ENCODE peak calls at places on chromosome 4, in four cellular contexts. W is colonic mucosa, V is HCT116, I is glutamatergic neuron. L is an unnamed sample.

GRCh38 chr4:147768113-147768512 is 36.2 kb downstream of the ARHGAP10 start:
- DNase-seq in W (no peak), V (no peak), I (no peak), L (no peak)

GRCh38 chr4:48680848-48681568 is 99.1 kb downstream of the FRYL start:
- DNase-seq in W (peak; percentile 67), V (no peak), I (no peak), L (no peak)

GRCh38 chr4:71151054-71151453 is 157.6 kb downstream of the DCK start:
- DNase-seq in W (no peak), V (no peak), I (no peak), L (no peak)

GRCh38 chr4:137474711-137475301 is 57.5 kb downstream of the PCDH18 start:
- DNase-seq in W (no peak), V (no peak), I (no peak), L (no peak)

GRCh38 chr4:42615131-42615776 is 41.7 kb downstream of the ATP8A1 start:
- DNase-seq in W (no peak), V (no peak), I (no peak), L (no peak)

GRCh38 chr4:56466910-56467283 is 520 bp upstream of the SRP72 start:
- DNase-seq in W (no peak), V (no peak), I (no peak), L (no peak)

GRCh38 chr4:39410415-39410814 is 3.7 kb downstream of the KLB start:
- DNase-seq in W (no peak), V (no peak), I (no peak), L (no peak)

GRCh38 chr4:2083116-2083825 is 24.1 kb downstream of the NAT8L start:
- DNase-seq in W (peak; percentile 6), V (no peak), I (no peak), L (peak; percentile 27)

GRCh38 chr4:40200881-40201797 is 4.3 kb downstream of the RHOH start:
- DNase-seq in W (no peak), V (no peak), I (no peak), L (no peak)

GRCh38 chr4:825969-826330 is at the start of gene CPLX1:
- DNase-seq in W (no peak), V (no peak), I (peak; percentile 82), L (no peak)

GRCh38 chr4:83248486-83248885 is 36.1 kb downstream of the COQ2 start:
- DNase-seq in W (peak; percentile 82), V (no peak), I (no peak), L (no peak)

GRCh38 chr4:147707892-147708672 is 23.8 kb upstream of the ARHGAP10 start:
- DNase-seq in W (peak; percentile 49), V (peak; percentile 66), I (peak; percentile 46), L (no peak)

GRCh38 chr4:159069922-159070321 is 33.0 kb upstream of the RAPGEF2 start:
- DNase-seq in W (no peak), V (no peak), I (no peak), L (no peak)

GRCh38 chr4:54229631-54230478 is 762 bp downstream of the PDGFRA start:
- DNase-seq in W (no peak), V (no peak), I (peak; percentile 66), L (no peak)

GRCh38 chr4:69738872-69739271 is 21.5 kb downstream of the SULT1B1 start:
- DNase-seq in W (no peak), V (no peak), I (no peak), L (no peak)

GRCh38 chr4:126627255-126627654 is 1005.5 kb upstream of the INTU start:
- DNase-seq in W (no peak), V (peak; percentile 8), I (peak; percentile 22), L (no peak)

GRCh38 chr4:38334791-38335190 is 329.2 kb upstream of the KLF3 start:
- DNase-seq in W (no peak), V (no peak), I (no peak), L (no peak)

DNA sequence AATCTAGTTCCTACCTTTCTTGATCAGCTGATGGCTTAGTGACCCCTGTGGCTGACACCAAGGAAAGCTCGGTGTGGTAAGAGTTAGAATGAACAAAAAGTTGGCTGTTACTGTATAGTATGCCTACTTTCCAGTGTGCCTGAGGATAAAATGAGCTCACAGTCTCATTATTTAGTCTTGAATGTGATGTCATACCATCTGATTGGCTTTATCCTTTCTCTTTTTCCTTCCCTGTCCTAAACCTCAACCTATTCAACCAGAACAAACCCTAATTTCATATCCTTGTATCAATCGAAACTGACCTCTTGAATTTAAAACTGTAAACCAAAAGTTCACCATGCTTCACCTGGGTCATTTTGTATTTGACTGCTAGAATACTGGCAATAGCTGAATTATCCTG is 156.4 kb downstream of the PPARGC1A start:
- DNase-seq in W (no peak), V (no peak), I (no peak), L (no peak)
- TF ChIP-seq CTCF in W (no peak), V (no peak), I (no peak), L (no peak)

GRCh38 chr4:140743194-140743931 is 12.8 kb downstream of the TBC1D9 start:
- DNase-seq in W (no peak), V (no peak), I (no peak), L (no peak)
- TF ChIP-seq CTCF in W (peak; percentile 23), V (peak; percentile 35), I (no peak), L (peak; percentile 66)

DNA sequence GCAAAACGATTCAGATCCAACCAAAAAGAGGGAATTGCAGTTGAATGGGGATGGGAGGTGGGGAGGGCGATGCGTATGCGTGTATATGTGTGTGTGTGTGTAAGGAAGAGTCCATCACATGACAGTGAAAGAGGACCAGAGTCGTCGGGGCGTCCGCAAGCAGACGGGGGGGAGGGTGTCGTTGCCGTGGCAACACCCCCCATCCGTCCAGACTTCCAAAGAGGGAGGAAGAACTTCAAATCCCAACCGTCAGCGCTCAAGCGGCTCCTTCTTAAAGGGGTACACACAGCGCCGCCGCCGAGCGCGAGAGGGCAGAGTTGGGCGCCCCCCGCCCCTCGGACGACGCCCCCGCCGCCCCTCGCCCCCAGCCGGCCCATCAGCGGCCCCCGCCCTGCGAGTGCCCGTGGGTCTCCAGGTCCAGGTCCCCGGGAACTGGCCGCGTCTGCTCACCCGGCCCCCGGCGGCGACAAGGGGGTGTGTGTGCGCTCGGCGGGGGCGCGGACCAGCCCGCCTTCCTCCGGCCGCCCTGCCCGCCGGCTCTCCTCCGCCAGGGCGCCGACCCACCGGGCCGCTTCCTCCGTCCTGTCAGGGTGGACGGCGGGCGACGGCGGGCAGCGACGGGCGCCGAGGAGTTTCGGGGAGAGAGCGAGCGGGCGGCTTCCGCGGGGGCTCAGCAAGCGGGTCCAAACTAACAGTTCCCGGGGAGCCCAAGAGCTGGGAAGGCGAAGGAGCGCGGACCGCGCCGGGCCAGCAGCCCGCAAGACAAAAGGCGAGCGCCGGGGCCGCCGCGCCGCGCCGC is 685 bp downstream of the LCORL start:
- DNase-seq in W (peak; percentile 73), V (peak; percentile 45), I (peak; percentile 77), L (peak; percentile 91)
- TF ChIP-seq CTCF in W (no peak), V (no peak), I (no peak), L (peak; percentile 45)

GRCh38 chr4:6076391-6076790 is 58.2 kb upstream of the C4orf50 start:
- DNase-seq in W (no peak), V (no peak), I (no peak), L (no peak)
- TF ChIP-seq CTCF in W (no peak), V (peak; percentile 68), I (peak; percentile 27), L (peak; percentile 31)

GRCh38 chr4:14237911-14238310 is 610.4 kb upstream of the BOD1L1 start:
- DNase-seq in W (no peak), V (no peak), I (no peak), L (no peak)
- TF ChIP-seq CTCF in W (no peak), V (no peak), I (no peak), L (no peak)

GRCh38 chr4:74830928-74831327 is 36.6 kb upstream of the BTC start:
- DNase-seq in W (no peak), V (no peak), I (no peak), L (no peak)
- TF ChIP-seq CTCF in W (no peak), V (peak; percentile 42), I (no peak), L (peak; percentile 52)

DNA sequence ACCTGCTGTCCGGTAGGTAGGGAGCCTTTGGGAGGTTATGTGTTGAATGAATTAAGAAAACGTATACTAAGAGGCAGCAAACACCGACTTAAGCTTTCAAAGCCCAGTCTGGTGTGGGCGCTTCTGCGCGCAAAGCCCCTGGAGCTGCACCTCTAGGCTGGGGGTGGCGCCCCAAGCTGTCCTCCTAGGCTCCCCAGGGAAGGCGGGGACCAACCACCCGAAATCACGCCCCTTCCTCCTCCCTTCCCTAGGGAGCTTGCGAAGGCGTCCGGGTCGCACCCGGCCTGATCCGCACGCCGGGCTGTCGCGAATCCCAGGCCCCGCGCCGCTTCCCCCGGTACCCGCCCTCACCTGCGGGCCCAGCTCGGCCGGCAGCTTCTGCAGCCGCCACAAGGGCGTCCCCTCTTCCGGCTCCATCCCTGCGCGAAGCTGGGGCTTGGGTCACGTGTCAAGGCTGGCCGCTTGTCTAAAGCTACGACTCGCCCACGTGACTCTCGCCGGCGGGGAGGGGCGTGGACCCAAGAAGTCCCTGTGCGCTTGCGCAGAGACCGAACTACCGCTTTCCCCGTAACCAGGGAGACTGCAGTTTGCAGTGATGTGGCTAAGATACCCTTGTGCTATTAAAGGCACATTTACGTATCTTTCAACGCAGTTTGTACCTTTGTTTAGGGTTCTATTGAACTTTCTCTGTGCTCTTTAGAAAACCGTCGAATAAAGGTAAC is at the start of gene COMMD8:
- DNase-seq in W (peak; percentile 98), V (peak; percentile 89), I (peak; percentile 98), L (peak; percentile 98)
- TF ChIP-seq CTCF in W (no peak), V (peak; percentile 18), I (peak; percentile 27), L (peak; percentile 71)

DNA sequence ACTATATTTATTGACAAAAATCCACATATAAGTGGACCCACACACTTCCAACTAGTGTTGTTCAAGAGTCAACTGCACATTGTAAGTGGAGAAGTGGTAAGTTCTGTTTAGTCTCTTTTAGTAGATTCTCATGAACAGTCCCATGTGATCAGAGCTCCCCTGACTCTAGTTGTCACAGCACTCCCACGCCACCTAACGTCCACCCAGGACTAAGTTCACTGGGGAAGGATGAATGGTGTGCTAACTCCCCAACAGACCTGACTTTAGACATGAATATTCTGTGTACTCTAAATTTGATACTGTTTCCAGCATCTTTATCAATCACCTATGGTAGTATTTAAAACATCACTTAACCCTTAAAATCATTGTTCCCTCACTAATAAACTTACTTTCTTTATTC is 59.8 kb downstream of the PACRGL start:
- DNase-seq in W (no peak), V (no peak), I (no peak), L (no peak)
- TF ChIP-seq CTCF in W (no peak), V (no peak), I (no peak), L (no peak)

GRCh38 chr4:27184508-27185155 is 324.0 kb downstream of the STIM2 start:
- DNase-seq in W (no peak), V (no peak), I (no peak), L (no peak)

GRCh38 chr4:27194599-27194998 is 334.0 kb downstream of the STIM2 start:
- DNase-seq in W (no peak), V (no peak), I (no peak), L (no peak)

GRCh38 chr4:27187786-27188185 is 327.1 kb downstream of the STIM2 start:
- DNase-seq in W (no peak), V (no peak), I (no peak), L (no peak)

GRCh38 chr4:27186710-27187109 is 326.1 kb downstream of the STIM2 start:
- DNase-seq in W (no peak), V (no peak), I (no peak), L (no peak)

GRCh38 chr4:27189683-27190082 is 329.0 kb downstream of the STIM2 start:
- DNase-seq in W (no peak), V (no peak), I (no peak), L (no peak)
- TF ChIP-seq CTCF in W (no peak), V (no peak), I (no peak), L (no peak)